ENCODE peak calls at places on chromosomes 5 and 9, in five cellular contexts. F, P, U, L and B are unnamed samples.

GRCh38 chr5:21058290-21058689 is 1070.3 kb upstream of the CDH18 start:
- DNase-seq in F (no peak), P (no peak), U (no peak), L (no peak), B (no peak)

GRCh38 chr5:145682197-145682895 is 152.8 kb downstream of the PRELID2 start:
- DNase-seq in F (no peak), P (no peak), U (no peak), L (no peak), B (no peak)

GRCh38 chr5:116046261-116046660 is 14.0 kb downstream of the ARL14EPL start:
- DNase-seq in F (no peak), P (no peak), U (peak), L (no peak), B (no peak)

GRCh38 chr9:117343416-117343815 is 71.4 kb downstream of the ASTN2 start:
- DNase-seq in F (no peak), P (no peak), U (peak), L (no peak), B (no peak)

GRCh38 chr5:153831976-153832375 is 206.7 kb downstream of the FAM114A2 start:
- DNase-seq in F (no peak), P (peak), U (peak), L (peak), B (no peak)

GRCh38 chr5:7261049-7261448 is 134.9 kb upstream of the ADCY2 start:
- DNase-seq in F (no peak), P (peak), U (peak), L (no peak), B (no peak)

GRCh38 chr9:105355810-105356209 is 92.0 kb upstream of the FSD1L start:
- DNase-seq in F (no peak), P (no peak), U (no peak), L (peak), B (no peak)

GRCh38 chr5:169133500-169133899 is 167.4 kb downstream of the SLIT3 start:
- DNase-seq in F (no peak), P (no peak), U (no peak), L (no peak), B (no peak)

GRCh38 chr5:55313870-55314617 is 6.3 kb downstream of the MTREX start:
- DNase-seq in F (no peak), P (no peak), U (no peak), L (no peak), B (no peak)

GRCh38 chr9:87596862-87597261 is 99.2 kb downstream of the DAPK1 start:
- DNase-seq in F (no peak), P (no peak), U (no peak), L (no peak), B (peak)